ENCODE peak calls at places on chromosomes 2 and 18, in nine cellular contexts. Q, Y, B, S, C, T, L, O and G are unnamed samples.

GRCh38 chr2:199744676-199745075 is 106.3 kb downstream of the FTCDNL1 start:
- DNase-seq in C (no peak), S (no peak), Q (no peak), O (no peak), L (no peak), B (no peak), Y (no peak), T (no peak), G (no peak)

GRCh38 chr2:209556354-209556961 is 132.6 kb downstream of the MAP2 start:
- DNase-seq in S (no peak), L (no peak), Y (no peak), O (peak), C (no peak), Q (no peak), B (peak), T (peak), G (no peak)

GRCh38 chr2:240585101-240585500 is 1.4 kb upstream of the CAPN10 start:
- DNase-seq in B (no peak), S (no peak), C (peak), Q (no peak), Y (no peak), O (no peak), L (no peak), T (no peak), G (no peak)

GRCh38 chr2:68287580-68288441 is 31.9 kb downstream of the CNRIP1 start:
- DNase-seq in Q (no peak), O (no peak), C (no peak), T (peak), S (no peak), L (peak), Y (no peak), B (peak), G (no peak)

GRCh38 chr18:923144-923543 is 18.5 kb downstream of the ADCYAP1 start:
- DNase-seq in S (no peak), Q (no peak), T (no peak), L (no peak), B (no peak), Y (no peak), O (no peak), C (no peak), G (no peak)

GRCh38 chr2:112108238-112108832 is 29.9 kb upstream of the FBLN7 start:
- DNase-seq in C (no peak), T (no peak), L (no peak), Q (no peak), O (no peak), S (no peak), Y (no peak), B (no peak), G (no peak)

GRCh38 chr2:128868686-128869551 is 550.3 kb upstream of the HS6ST1 start:
- DNase-seq in S (no peak), B (no peak), Q (no peak), O (no peak), T (no peak), Y (no peak), L (no peak), C (no peak), G (no peak)

GRCh38 chr2:86319700-86320369 is 17.6 kb downstream of the REEP1 start:
- DNase-seq in Q (peak), Y (no peak), O (no peak), B (no peak), L (no peak), S (no peak), C (no peak), T (no peak), G (no peak)

GRCh38 chr2:231172020-231172419 is 26.4 kb upstream of the ARMC9 start:
- DNase-seq in C (no peak), O (no peak), Q (no peak), T (peak), S (no peak), L (no peak), B (no peak), Y (no peak), G (no peak)

GRCh38 chr18:75183524-75183923 is 25.4 kb downstream of the PTGR3 start:
- DNase-seq in L (no peak), B (peak), O (peak), S (no peak), Y (no peak), T (no peak), C (no peak), Q (peak), G (peak)

GRCh38 chr18:46071894-46072867 is at the start of gene PSTPIP2:
- DNase-seq in T (peak), C (peak), Q (peak), L (peak), Y (peak), B (peak), O (peak), S (peak), G (no peak)

GRCh38 chr2:220198911-220199310 is 571.5 kb downstream of the SLC4A3 start:
- DNase-seq in L (no peak), O (no peak), C (no peak), T (no peak), Y (no peak), Q (no peak), B (no peak), S (no peak), G (no peak)

GRCh38 chr2:102061286-102061699 is 69.5 kb downstream of the IL1R2 start:
- DNase-seq in O (no peak), Q (no peak), B (no peak), L (no peak), T (no peak), Y (no peak), C (no peak), S (no peak), G (no peak)

GRCh38 chr2:63189026-63189425 is 138.4 kb downstream of the OTX1 start:
- DNase-seq in Y (peak), L (no peak), Q (peak), S (no peak), T (no peak), O (peak), C (no peak), B (peak), G (peak)

GRCh38 chr2:216508229-216508628 is 9.6 kb downstream of the RPL37A start:
- DNase-seq in O (no peak), B (no peak), C (no peak), Y (no peak), S (no peak), L (no peak), Q (no peak), T (no peak), G (no peak)

GRCh38 chr2:197307236-197307932 is 3.2 kb downstream of the ANKRD44 start:
- DNase-seq in O (no peak), T (no peak), L (no peak), Y (no peak), B (no peak), Q (no peak), S (no peak), C (no peak), G (no peak)

GRCh38 chr2:109143214-109144187 is 14.5 kb downstream of the SH3RF3 start:
- DNase-seq in S (peak), L (no peak), T (no peak), Q (no peak), C (no peak), Y (no peak), O (no peak), B (no peak), G (no peak)

GRCh38 chr2:98771264-98771663 is 40.3 kb upstream of the MGAT4A start:
- DNase-seq in T (no peak), Y (no peak), Q (no peak), L (no peak), B (no peak), C (no peak), O (no peak), S (no peak), G (no peak)

GRCh38 chr2:228875152-228875875 is 395.8 kb downstream of the PID1 start:
- DNase-seq in S (no peak), Q (no peak), Y (no peak), T (no peak), O (no peak), B (peak), L (no peak), C (no peak), G (no peak)

GRCh38 chr2:158745067-158745865 is 49.9 kb upstream of the DAPL1 start:
- DNase-seq in Y (peak), Q (peak), B (peak), S (no peak), O (peak), L (peak), C (no peak), T (peak), G (peak)

GRCh38 chr2:66436546-66436945 is 1.6 kb downstream of the MEIS1 start:
- DNase-seq in L (no peak), S (no peak), T (no peak), B (no peak), Q (no peak), C (no peak), Y (no peak), O (no peak), G (no peak)

GRCh38 chr2:10434885-10435419 is 13.2 kb downstream of the ODC1 start:
- DNase-seq in B (peak), L (peak), T (peak), Q (peak), C (peak), S (peak), O (peak), Y (peak), G (peak)

GRCh38 chr2:118167026-118167425 is 78.8 kb downstream of the INSIG2 start:
- DNase-seq in B (no peak), O (no peak), Y (no peak), Q (no peak), S (no peak), C (no peak), T (no peak), L (no peak), G (no peak)

GRCh38 chr18:63869374-63869773 is 18.1 kb upstream of the SERPINB2 start:
- DNase-seq in T (no peak), O (no peak), C (no peak), Q (no peak), B (peak), L (no peak), S (no peak), Y (no peak), G (peak)

GRCh38 chr2:232353096-232353495 is 25.5 kb upstream of the ALPP start:
- DNase-seq in C (no peak), Y (no peak), Q (no peak), O (no peak), T (no peak), S (no peak), B (no peak), L (no peak), G (no peak)

GRCh38 chr2:29844713-29845320 is 76.6 kb downstream of the ALK start:
- DNase-seq in B (peak), L (no peak), Y (no peak), Q (no peak), O (no peak), S (no peak), C (no peak), T (no peak), G (peak)

GRCh38 chr2:29632018-29632417 is 289.4 kb downstream of the ALK start:
- DNase-seq in B (peak), Q (no peak), Y (no peak), C (no peak), O (no peak), T (no peak), L (no peak), S (no peak), G (peak)

GRCh38 chr18:67875057-67875456 is 358.5 kb upstream of the DSEL start:
- DNase-seq in B (peak), Y (no peak), O (no peak), L (no peak), S (no peak), Q (no peak), C (no peak), T (no peak), G (no peak)

GRCh38 chr2:239938651-239939486 is 86.3 kb downstream of the NDUFA10 start:
- DNase-seq in C (no peak), Y (no peak), O (no peak), B (no peak), L (no peak), S (no peak), T (peak), Q (no peak), G (no peak)

GRCh38 chr2:128573116-128573515 is 254.4 kb upstream of the HS6ST1 start:
- DNase-seq in B (no peak), S (no peak), T (no peak), Y (no peak), Q (no peak), O (no peak), L (no peak), C (no peak), G (no peak)

GRCh38 chr2:189549440-189549832 is 31.1 kb downstream of the SLC40A1 start:
- DNase-seq in O (no peak), L (no peak), S (no peak), B (no peak), T (no peak), C (no peak), Y (no peak), Q (no peak), G (no peak)

GRCh38 chr2:47016172-47016913 is 100.7 kb upstream of the MCFD2 start:
- DNase-seq in Q (peak), T (peak), C (no peak), B (peak), S (no peak), L (no peak), O (peak), Y (no peak), G (peak)

GRCh38 chr2:131126436-131126835 is 21.3 kb downstream of the PLEKHB2 start:
- DNase-seq in O (no peak), Q (no peak), L (no peak), T (no peak), B (no peak), C (no peak), S (no peak), Y (no peak), G (no peak)

GRCh38 chr2:122736279-122736678 is 980.8 kb downstream of the TSN start:
- DNase-seq in T (no peak), O (no peak), Y (no peak), S (no peak), C (no peak), Q (peak), B (peak), L (no peak), G (peak)